ENCODE peak calls at places on chromosomes 5 and 9, in five cellular contexts. One of them, this sample, is unnamed.

GRCh38 chr9:113598883-113599282 is 135.4 kb downstream of the RGS3 start:
- DNase-seq in stimulated activated CD4-positive, alpha-beta T cell treated with anti-CD3 and anti-CD28 coated beads, Interleukin-1b, Interleukin-23, amount 100 ng/mL, for 1 hour: no peak
- DNase-seq in activated naive CD4-positive, alpha-beta T cell treated with Interleukin-2 at 50 U/mL for 16 hours: no peak
- DNase-seq in kidney epithelial cell: no peak
- DNase-seq in ovary: no peak
- DNase-seq in this sample: no peak

GRCh38 chr5:57172466-57172961 is 1.3 kb upstream of the GPBP1 start:
- DNase-seq in stimulated activated CD4-positive, alpha-beta T cell treated with anti-CD3 and anti-CD28 coated beads, Interleukin-1b, Interleukin-23, amount 100 ng/mL, for 1 hour: no peak
- DNase-seq in activated naive CD4-positive, alpha-beta T cell treated with Interleukin-2 at 50 U/mL for 16 hours: peak
- DNase-seq in ovary: no peak
- DNase-seq in kidney epithelial cell: no peak
- DNase-seq in this sample: no peak

GRCh38 chr9:5563886-5564285 is 53.6 kb downstream of the PDCD1LG2 start:
- DNase-seq in stimulated activated CD4-positive, alpha-beta T cell treated with anti-CD3 and anti-CD28 coated beads, Interleukin-1b, Interleukin-23, amount 100 ng/mL, for 1 hour: no peak
- DNase-seq in ovary: no peak
- DNase-seq in activated naive CD4-positive, alpha-beta T cell treated with Interleukin-2 at 50 U/mL for 16 hours: no peak
- DNase-seq in kidney epithelial cell: no peak
- DNase-seq in this sample: no peak

GRCh38 chr5:119811443-119811842 is 182.1 kb downstream of the FAM170A start:
- DNase-seq in activated naive CD4-positive, alpha-beta T cell treated with Interleukin-2 at 50 U/mL for 16 hours: no peak
- DNase-seq in stimulated activated CD4-positive, alpha-beta T cell treated with anti-CD3 and anti-CD28 coated beads, Interleukin-1b, Interleukin-23, amount 100 ng/mL, for 1 hour: no peak
- DNase-seq in ovary: no peak
- DNase-seq in kidney epithelial cell: no peak
- DNase-seq in this sample: no peak

GRCh38 chr5:147887026-147887627 is 8.6 kb downstream of the SCGB3A2 start:
- DNase-seq in stimulated activated CD4-positive, alpha-beta T cell treated with anti-CD3 and anti-CD28 coated beads, Interleukin-1b, Interleukin-23, amount 100 ng/mL, for 1 hour: no peak
- DNase-seq in ovary: no peak
- DNase-seq in activated naive CD4-positive, alpha-beta T cell treated with Interleukin-2 at 50 U/mL for 16 hours: no peak
- DNase-seq in kidney epithelial cell: no peak
- DNase-seq in this sample: no peak

GRCh38 chr5:55081541-55081940 is 20.9 kb upstream of the GZMA start:
- DNase-seq in activated naive CD4-positive, alpha-beta T cell treated with Interleukin-2 at 50 U/mL for 16 hours: no peak
- DNase-seq in stimulated activated CD4-positive, alpha-beta T cell treated with anti-CD3 and anti-CD28 coated beads, Interleukin-1b, Interleukin-23, amount 100 ng/mL, for 1 hour: no peak
- DNase-seq in ovary: no peak
- DNase-seq in kidney epithelial cell: no peak
- DNase-seq in this sample: no peak

GRCh38 chr9:93613174-93613573 is 36.8 kb downstream of the PHF2 start:
- DNase-seq in kidney epithelial cell: no peak
- DNase-seq in stimulated activated CD4-positive, alpha-beta T cell treated with anti-CD3 and anti-CD28 coated beads, Interleukin-1b, Interleukin-23, amount 100 ng/mL, for 1 hour: no peak
- DNase-seq in activated naive CD4-positive, alpha-beta T cell treated with Interleukin-2 at 50 U/mL for 16 hours: no peak
- DNase-seq in ovary: no peak
- DNase-seq in this sample: no peak

GRCh38 chr5:54525692-54526091 is 8.1 kb downstream of the SNX18 start:
- DNase-seq in stimulated activated CD4-positive, alpha-beta T cell treated with anti-CD3 and anti-CD28 coated beads, Interleukin-1b, Interleukin-23, amount 100 ng/mL, for 1 hour: no peak
- DNase-seq in activated naive CD4-positive, alpha-beta T cell treated with Interleukin-2 at 50 U/mL for 16 hours: no peak
- DNase-seq in kidney epithelial cell: no peak
- DNase-seq in ovary: no peak
- DNase-seq in this sample: no peak

GRCh38 chr5:76256116-76256889 is 146.8 kb upstream of the IQGAP2 start:
- DNase-seq in kidney epithelial cell: peak
- DNase-seq in stimulated activated CD4-positive, alpha-beta T cell treated with anti-CD3 and anti-CD28 coated beads, Interleukin-1b, Interleukin-23, amount 100 ng/mL, for 1 hour: no peak
- DNase-seq in ovary: peak
- DNase-seq in activated naive CD4-positive, alpha-beta T cell treated with Interleukin-2 at 50 U/mL for 16 hours: peak
- DNase-seq in this sample: peak

GRCh38 chr9:114539718-114540410 is 34.6 kb upstream of the WHRN start:
- DNase-seq in ovary: no peak
- DNase-seq in activated naive CD4-positive, alpha-beta T cell treated with Interleukin-2 at 50 U/mL for 16 hours: no peak
- DNase-seq in stimulated activated CD4-positive, alpha-beta T cell treated with anti-CD3 and anti-CD28 coated beads, Interleukin-1b, Interleukin-23, amount 100 ng/mL, for 1 hour: no peak
- DNase-seq in kidney epithelial cell: no peak
- DNase-seq in this sample: no peak

GRCh38 chr5:149063017-149063687 is at the start of gene SH3TC2:
- DNase-seq in ovary: no peak
- DNase-seq in kidney epithelial cell: no peak
- DNase-seq in activated naive CD4-positive, alpha-beta T cell treated with Interleukin-2 at 50 U/mL for 16 hours: no peak
- DNase-seq in stimulated activated CD4-positive, alpha-beta T cell treated with anti-CD3 and anti-CD28 coated beads, Interleukin-1b, Interleukin-23, amount 100 ng/mL, for 1 hour: no peak
- DNase-seq in this sample: peak

GRCh38 chr5:30501065-30501464 is 692.4 kb upstream of the CDH6 start:
- DNase-seq in activated naive CD4-positive, alpha-beta T cell treated with Interleukin-2 at 50 U/mL for 16 hours: no peak
- DNase-seq in kidney epithelial cell: no peak
- DNase-seq in stimulated activated CD4-positive, alpha-beta T cell treated with anti-CD3 and anti-CD28 coated beads, Interleukin-1b, Interleukin-23, amount 100 ng/mL, for 1 hour: no peak
- DNase-seq in ovary: no peak
- DNase-seq in this sample: no peak

GRCh38 chr5:111229871-111230812 is 6.0 kb downstream of the CAMK4 start:
- DNase-seq in kidney epithelial cell: no peak
- DNase-seq in activated naive CD4-positive, alpha-beta T cell treated with Interleukin-2 at 50 U/mL for 16 hours: no peak
- DNase-seq in ovary: no peak
- DNase-seq in stimulated activated CD4-positive, alpha-beta T cell treated with anti-CD3 and anti-CD28 coated beads, Interleukin-1b, Interleukin-23, amount 100 ng/mL, for 1 hour: no peak
- DNase-seq in this sample: no peak

GRCh38 chr9:4796988-4797956 is 4.5 kb downstream of the RCL1 start:
- DNase-seq in kidney epithelial cell: no peak
- DNase-seq in activated naive CD4-positive, alpha-beta T cell treated with Interleukin-2 at 50 U/mL for 16 hours: no peak
- DNase-seq in ovary: no peak
- DNase-seq in stimulated activated CD4-positive, alpha-beta T cell treated with anti-CD3 and anti-CD28 coated beads, Interleukin-1b, Interleukin-23, amount 100 ng/mL, for 1 hour: no peak
- DNase-seq in this sample: no peak

GRCh38 chr5:143968071-143968878 is 156.3 kb downstream of the HMHB1 start:
- DNase-seq in activated naive CD4-positive, alpha-beta T cell treated with Interleukin-2 at 50 U/mL for 16 hours: no peak
- DNase-seq in kidney epithelial cell: peak
- DNase-seq in ovary: no peak
- DNase-seq in stimulated activated CD4-positive, alpha-beta T cell treated with anti-CD3 and anti-CD28 coated beads, Interleukin-1b, Interleukin-23, amount 100 ng/mL, for 1 hour: no peak
- DNase-seq in this sample: no peak

GRCh38 chr5:167634432-167634831 is 657.0 kb upstream of the WWC1 start:
- DNase-seq in activated naive CD4-positive, alpha-beta T cell treated with Interleukin-2 at 50 U/mL for 16 hours: no peak
- DNase-seq in stimulated activated CD4-positive, alpha-beta T cell treated with anti-CD3 and anti-CD28 coated beads, Interleukin-1b, Interleukin-23, amount 100 ng/mL, for 1 hour: no peak
- DNase-seq in kidney epithelial cell: peak
- DNase-seq in ovary: no peak
- DNase-seq in this sample: no peak

GRCh38 chr5:116084231-116084630 is 594 bp upstream of the COMMD10 start:
- DNase-seq in activated naive CD4-positive, alpha-beta T cell treated with Interleukin-2 at 50 U/mL for 16 hours: peak
- DNase-seq in stimulated activated CD4-positive, alpha-beta T cell treated with anti-CD3 and anti-CD28 coated beads, Interleukin-1b, Interleukin-23, amount 100 ng/mL, for 1 hour: no peak
- DNase-seq in ovary: peak
- DNase-seq in kidney epithelial cell: no peak
- DNase-seq in this sample: no peak

GRCh38 chr5:81315336-81315735 is 13.9 kb downstream of the ZCCHC9 start:
- DNase-seq in ovary: no peak
- DNase-seq in stimulated activated CD4-positive, alpha-beta T cell treated with anti-CD3 and anti-CD28 coated beads, Interleukin-1b, Interleukin-23, amount 100 ng/mL, for 1 hour: no peak
- DNase-seq in kidney epithelial cell: no peak
- DNase-seq in activated naive CD4-positive, alpha-beta T cell treated with Interleukin-2 at 50 U/mL for 16 hours: no peak
- DNase-seq in this sample: no peak

GRCh38 chr9:113657765-113658564 is 194.4 kb downstream of the RGS3 start:
- DNase-seq in kidney epithelial cell: peak
- DNase-seq in ovary: peak
- DNase-seq in activated naive CD4-positive, alpha-beta T cell treated with Interleukin-2 at 50 U/mL for 16 hours: peak
- DNase-seq in stimulated activated CD4-positive, alpha-beta T cell treated with anti-CD3 and anti-CD28 coated beads, Interleukin-1b, Interleukin-23, amount 100 ng/mL, for 1 hour: peak
- DNase-seq in this sample: peak

GRCh38 chr5:135222171-135222681 is 176.8 kb downstream of the MACROH2A1 start:
- DNase-seq in activated naive CD4-positive, alpha-beta T cell treated with Interleukin-2 at 50 U/mL for 16 hours: no peak
- DNase-seq in stimulated activated CD4-positive, alpha-beta T cell treated with anti-CD3 and anti-CD28 coated beads, Interleukin-1b, Interleukin-23, amount 100 ng/mL, for 1 hour: no peak
- DNase-seq in kidney epithelial cell: no peak
- DNase-seq in ovary: no peak
- DNase-seq in this sample: no peak

GRCh38 chr5:169202969-169203368 is 98.0 kb downstream of the SLIT3 start:
- DNase-seq in stimulated activated CD4-positive, alpha-beta T cell treated with anti-CD3 and anti-CD28 coated beads, Interleukin-1b, Interleukin-23, amount 100 ng/mL, for 1 hour: no peak
- DNase-seq in kidney epithelial cell: no peak
- DNase-seq in ovary: no peak
- DNase-seq in activated naive CD4-positive, alpha-beta T cell treated with Interleukin-2 at 50 U/mL for 16 hours: no peak
- DNase-seq in this sample: no peak

GRCh38 chr9:25742241-25742640 is 64.0 kb upstream of the TUSC1 start:
- DNase-seq in activated naive CD4-positive, alpha-beta T cell treated with Interleukin-2 at 50 U/mL for 16 hours: no peak
- DNase-seq in ovary: no peak
- DNase-seq in stimulated activated CD4-positive, alpha-beta T cell treated with anti-CD3 and anti-CD28 coated beads, Interleukin-1b, Interleukin-23, amount 100 ng/mL, for 1 hour: no peak
- DNase-seq in kidney epithelial cell: no peak
- DNase-seq in this sample: no peak

GRCh38 chr9:88056876-88057275 is 81.4 kb downstream of the SPATA31C2 start:
- DNase-seq in stimulated activated CD4-positive, alpha-beta T cell treated with anti-CD3 and anti-CD28 coated beads, Interleukin-1b, Interleukin-23, amount 100 ng/mL, for 1 hour: no peak
- DNase-seq in ovary: no peak
- DNase-seq in kidney epithelial cell: peak
- DNase-seq in activated naive CD4-positive, alpha-beta T cell treated with Interleukin-2 at 50 U/mL for 16 hours: no peak
- DNase-seq in this sample: no peak

GRCh38 chr9:85377751-85378289 is 363.9 kb downstream of the AGTPBP1 start:
- DNase-seq in stimulated activated CD4-positive, alpha-beta T cell treated with anti-CD3 and anti-CD28 coated beads, Interleukin-1b, Interleukin-23, amount 100 ng/mL, for 1 hour: no peak
- DNase-seq in activated naive CD4-positive, alpha-beta T cell treated with Interleukin-2 at 50 U/mL for 16 hours: no peak
- DNase-seq in ovary: no peak
- DNase-seq in kidney epithelial cell: peak
- DNase-seq in this sample: no peak

GRCh38 chr5:34584165-34584564 is 72.0 kb upstream of the RAI14 start:
- DNase-seq in activated naive CD4-positive, alpha-beta T cell treated with Interleukin-2 at 50 U/mL for 16 hours: no peak
- DNase-seq in kidney epithelial cell: no peak
- DNase-seq in stimulated activated CD4-positive, alpha-beta T cell treated with anti-CD3 and anti-CD28 coated beads, Interleukin-1b, Interleukin-23, amount 100 ng/mL, for 1 hour: no peak
- DNase-seq in ovary: no peak
- DNase-seq in this sample: no peak

GRCh38 chr9:112487799-112488345 is 1.2 kb downstream of the KIAA1958 start:
- DNase-seq in ovary: no peak
- DNase-seq in activated naive CD4-positive, alpha-beta T cell treated with Interleukin-2 at 50 U/mL for 16 hours: no peak
- DNase-seq in stimulated activated CD4-positive, alpha-beta T cell treated with anti-CD3 and anti-CD28 coated beads, Interleukin-1b, Interleukin-23, amount 100 ng/mL, for 1 hour: no peak
- DNase-seq in kidney epithelial cell: no peak
- DNase-seq in this sample: no peak

GRCh38 chr5:8756498-8757084 is 789.3 kb downstream of the SEMA5A start:
- DNase-seq in ovary: no peak
- DNase-seq in kidney epithelial cell: peak
- DNase-seq in stimulated activated CD4-positive, alpha-beta T cell treated with anti-CD3 and anti-CD28 coated beads, Interleukin-1b, Interleukin-23, amount 100 ng/mL, for 1 hour: no peak
- DNase-seq in activated naive CD4-positive, alpha-beta T cell treated with Interleukin-2 at 50 U/mL for 16 hours: no peak
- DNase-seq in this sample: no peak

GRCh38 chr5:148455055-148455675 is 71.4 kb downstream of the FBXO38 start:
- DNase-seq in stimulated activated CD4-positive, alpha-beta T cell treated with anti-CD3 and anti-CD28 coated beads, Interleukin-1b, Interleukin-23, amount 100 ng/mL, for 1 hour: no peak
- DNase-seq in activated naive CD4-positive, alpha-beta T cell treated with Interleukin-2 at 50 U/mL for 16 hours: no peak
- DNase-seq in ovary: no peak
- DNase-seq in kidney epithelial cell: peak
- DNase-seq in this sample: no peak